ENCODE peak calls at places on chromosomes 3 and 15, in six cellular contexts. One of them, this sample, is unnamed.
A peak's percentile ranks its signal among the peaks of the same experiment; 100 is the strongest.

GRCh38 chr3:136135039-136135802 is 60.9 kb downstream of the MSL2 start:
- DNase-seq in mammary epithelial cell: no peak
- DNase-seq in tibial artery: no peak
- DNase-seq in left lung: no peak
- DNase-seq in transverse colon: no peak
- DNase-seq in heart left ventricle: no peak
- DNase-seq in this sample: no peak

GRCh38 chr3:146715176-146715575 is 110.0 kb upstream of the PLSCR5 start:
- DNase-seq in left lung: no peak
- DNase-seq in tibial artery: no peak
- DNase-seq in heart left ventricle: no peak
- DNase-seq in mammary epithelial cell: peak; percentile 18
- DNase-seq in transverse colon: no peak
- DNase-seq in this sample: no peak

GRCh38 chr15:29233566-29233965 is 36.1 kb downstream of the NSMCE3 start:
- DNase-seq in transverse colon: no peak
- DNase-seq in left lung: no peak
- DNase-seq in mammary epithelial cell: peak; percentile 82
- DNase-seq in heart left ventricle: no peak
- DNase-seq in tibial artery: no peak
- DNase-seq in this sample: no peak

GRCh38 chr15:34760909-34761308 is 6.1 kb upstream of the GJD2 start:
- DNase-seq in left lung: no peak
- DNase-seq in mammary epithelial cell: no peak
- DNase-seq in heart left ventricle: no peak
- DNase-seq in tibial artery: no peak
- DNase-seq in transverse colon: no peak
- DNase-seq in this sample: no peak

GRCh38 chr3:28476194-28476593 is 127.6 kb upstream of the AZI2 start:
- DNase-seq in tibial artery: no peak
- DNase-seq in transverse colon: no peak
- DNase-seq in left lung: no peak
- DNase-seq in mammary epithelial cell: peak; percentile 9
- DNase-seq in heart left ventricle: no peak
- DNase-seq in this sample: no peak

GRCh38 chr3:117063910-117064309 is 354.3 kb downstream of the TUSC7 start:
- DNase-seq in tibial artery: no peak
- DNase-seq in transverse colon: no peak
- DNase-seq in left lung: no peak
- DNase-seq in heart left ventricle: no peak
- DNase-seq in mammary epithelial cell: no peak
- DNase-seq in this sample: no peak

GRCh38 chr3:64518950-64519349 is 168.8 kb downstream of the ADAMTS9 start:
- DNase-seq in transverse colon: no peak
- DNase-seq in left lung: no peak
- DNase-seq in heart left ventricle: no peak
- DNase-seq in mammary epithelial cell: peak; percentile 53
- DNase-seq in tibial artery: no peak
- DNase-seq in this sample: no peak

GRCh38 chr3:10228248-10228950 is 19.9 kb upstream of the TATDN2 start:
- DNase-seq in transverse colon: no peak
- DNase-seq in left lung: no peak
- DNase-seq in mammary epithelial cell: peak; percentile 79
- DNase-seq in heart left ventricle: no peak
- DNase-seq in tibial artery: no peak
- DNase-seq in this sample: no peak

GRCh38 chr3:100880072-100880471 is 113.1 kb downstream of the ABI3BP start:
- DNase-seq in mammary epithelial cell: no peak
- DNase-seq in left lung: no peak
- DNase-seq in heart left ventricle: no peak
- DNase-seq in transverse colon: no peak
- DNase-seq in tibial artery: peak; percentile 66
- DNase-seq in this sample: peak; percentile 31

GRCh38 chr15:41810651-41811431 is 17.1 kb upstream of the JMJD7 start:
- DNase-seq in tibial artery: no peak
- DNase-seq in mammary epithelial cell: no peak
- DNase-seq in left lung: no peak
- DNase-seq in transverse colon: no peak
- DNase-seq in heart left ventricle: no peak
- DNase-seq in this sample: no peak

GRCh38 chr3:45870099-45870498 is 16.2 kb upstream of the CCR9 start:
- DNase-seq in tibial artery: no peak
- DNase-seq in mammary epithelial cell: no peak
- DNase-seq in heart left ventricle: no peak
- DNase-seq in transverse colon: peak; percentile 45
- DNase-seq in left lung: no peak
- DNase-seq in this sample: no peak

GRCh38 chr3:38561746-38562466 is 65.8 kb downstream of the EXOG start:
- DNase-seq in tibial artery: peak; percentile 45
- DNase-seq in mammary epithelial cell: no peak
- DNase-seq in left lung: no peak
- DNase-seq in transverse colon: no peak
- DNase-seq in heart left ventricle: no peak
- DNase-seq in this sample: no peak

GRCh38 chr3:59981377-59981776 is 931.6 kb upstream of the CFAP20DC start:
- DNase-seq in tibial artery: no peak
- DNase-seq in transverse colon: no peak
- DNase-seq in heart left ventricle: no peak
- DNase-seq in left lung: no peak
- DNase-seq in mammary epithelial cell: no peak
- DNase-seq in this sample: no peak

GRCh38 chr3:15591235-15591634 is 10.1 kb downstream of the HACL1 start:
- DNase-seq in tibial artery: no peak
- DNase-seq in left lung: no peak
- DNase-seq in mammary epithelial cell: no peak
- DNase-seq in heart left ventricle: no peak
- DNase-seq in transverse colon: no peak
- DNase-seq in this sample: no peak

GRCh38 chr3:4906107-4906621 is 73.1 kb upstream of the BHLHE40 start:
- DNase-seq in transverse colon: no peak
- DNase-seq in mammary epithelial cell: peak; percentile 98
- DNase-seq in heart left ventricle: no peak
- DNase-seq in tibial artery: no peak
- DNase-seq in left lung: no peak
- DNase-seq in this sample: no peak

GRCh38 chr3:128914966-128915645 is 35.7 kb downstream of the ACAD9 start:
- DNase-seq in heart left ventricle: no peak
- DNase-seq in transverse colon: no peak
- DNase-seq in left lung: no peak
- DNase-seq in mammary epithelial cell: no peak
- DNase-seq in tibial artery: peak; percentile 53
- DNase-seq in this sample: no peak

GRCh38 chr15:78914027-78914764 is 30.6 kb downstream of the CTSH start:
- DNase-seq in transverse colon: no peak
- DNase-seq in mammary epithelial cell: peak; percentile 25
- DNase-seq in tibial artery: peak; percentile 92
- DNase-seq in heart left ventricle: no peak
- DNase-seq in left lung: no peak
- DNase-seq in this sample: no peak

GRCh38 chr3:32239638-32240550 is 1.4 kb downstream of the CMTM8 start:
- DNase-seq in tibial artery: no peak
- DNase-seq in mammary epithelial cell: no peak
- DNase-seq in left lung: no peak
- DNase-seq in heart left ventricle: no peak
- DNase-seq in transverse colon: peak; percentile 18
- DNase-seq in this sample: peak; percentile 33

GRCh38 chr3:173911446-173911845 is 513.9 kb downstream of the NLGN1 start:
- DNase-seq in mammary epithelial cell: no peak
- DNase-seq in transverse colon: no peak
- DNase-seq in heart left ventricle: no peak
- DNase-seq in tibial artery: no peak
- DNase-seq in left lung: no peak
- DNase-seq in this sample: no peak

GRCh38 chr3:144462337-144462736 is 490.7 kb downstream of the DIPK2A start:
- DNase-seq in mammary epithelial cell: no peak
- DNase-seq in heart left ventricle: no peak
- DNase-seq in left lung: no peak
- DNase-seq in transverse colon: no peak
- DNase-seq in tibial artery: no peak
- DNase-seq in this sample: no peak

GRCh38 chr3:172536505-172536904 is 13.3 kb upstream of the TNFSF10 start:
- DNase-seq in mammary epithelial cell: no peak
- DNase-seq in transverse colon: no peak
- DNase-seq in tibial artery: no peak
- DNase-seq in heart left ventricle: no peak
- DNase-seq in left lung: no peak
- DNase-seq in this sample: no peak

GRCh38 chr3:37642959-37643598 is 218.6 kb upstream of the CTDSPL start:
- DNase-seq in transverse colon: no peak
- DNase-seq in tibial artery: no peak
- DNase-seq in left lung: no peak
- DNase-seq in mammary epithelial cell: no peak
- DNase-seq in heart left ventricle: no peak
- DNase-seq in this sample: no peak

GRCh38 chr15:55799287-55800212 is 56.6 kb upstream of the PRTG start:
- DNase-seq in heart left ventricle: no peak
- DNase-seq in tibial artery: no peak
- DNase-seq in mammary epithelial cell: no peak
- DNase-seq in left lung: no peak
- DNase-seq in transverse colon: peak; percentile 8
- DNase-seq in this sample: peak; percentile 17

GRCh38 chr3:31775383-31775782 is 205.7 kb downstream of the OSBPL10 start:
- DNase-seq in mammary epithelial cell: no peak
- DNase-seq in heart left ventricle: no peak
- DNase-seq in tibial artery: no peak
- DNase-seq in transverse colon: no peak
- DNase-seq in left lung: no peak
- DNase-seq in this sample: no peak

GRCh38 chr15:50627351-50628055 is 59.1 kb downstream of the TRPM7 start:
- DNase-seq in left lung: no peak
- DNase-seq in tibial artery: no peak
- DNase-seq in transverse colon: no peak
- DNase-seq in heart left ventricle: no peak
- DNase-seq in mammary epithelial cell: no peak
- DNase-seq in this sample: no peak

GRCh38 chr3:24299236-24299635 is 195.4 kb downstream of the THRB start:
- DNase-seq in tibial artery: no peak
- DNase-seq in transverse colon: no peak
- DNase-seq in heart left ventricle: no peak
- DNase-seq in mammary epithelial cell: peak; percentile 48
- DNase-seq in left lung: no peak
- DNase-seq in this sample: no peak

DNA sequence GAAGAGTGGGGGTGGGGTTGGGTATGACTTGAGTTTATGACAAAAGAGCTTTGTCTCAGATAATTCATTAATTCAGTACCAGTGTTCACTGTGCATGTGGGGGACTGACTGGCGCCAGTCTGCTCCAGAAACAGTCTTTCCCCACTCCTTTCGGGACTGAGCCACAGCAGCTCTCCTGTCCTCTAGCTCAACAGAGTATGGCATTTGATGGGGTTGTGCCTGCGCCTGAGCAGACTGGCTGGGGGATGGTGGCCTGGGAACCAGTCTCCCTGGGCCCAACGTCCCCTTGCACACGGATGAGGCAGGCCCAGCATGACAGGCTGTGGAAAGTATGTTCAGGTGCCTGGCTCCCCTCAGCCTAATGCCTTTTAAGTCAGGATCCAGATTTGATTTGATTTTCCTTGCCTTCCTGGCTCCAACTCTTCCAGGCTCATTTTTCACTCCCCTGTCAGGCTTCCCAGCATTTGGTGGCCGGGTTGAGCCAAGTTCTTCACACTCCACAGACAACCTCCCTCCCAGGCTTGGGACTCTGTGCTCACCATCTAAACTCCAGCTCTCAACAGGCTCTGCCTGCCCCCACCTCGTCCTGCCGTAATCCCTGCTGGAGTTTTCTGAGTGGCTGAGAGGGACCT is 105.0 kb downstream of the MYLK start:
- DNase-seq in heart left ventricle: no peak
- DNase-seq in transverse colon: no peak
- DNase-seq in left lung: no peak
- DNase-seq in mammary epithelial cell: no peak
- DNase-seq in tibial artery: peak; percentile 77
- DNase-seq in this sample: no peak
- H3K4me1 ChIP-seq in heart left ventricle: no peaks in the 10 kb centered on the region
- H3K4me1 ChIP-seq in transverse colon: peaks cover 26% of the 10 kb centered on the region
- H3K4me1 ChIP-seq in left lung: peaks cover 3% of the 10 kb centered on the region
- H3K4me1 ChIP-seq in mammary epithelial cell: peaks cover 1% of the 10 kb centered on the region
- H3K4me1 ChIP-seq in tibial artery: peaks cover 38% of the 10 kb centered on the region
- H3K4me1 ChIP-seq in this sample: peaks cover 6% of the 10 kb centered on the region

GRCh38 chr3:61559108-61559731 is 2.2 kb upstream of the PTPRG start:
- DNase-seq in mammary epithelial cell: no peak
- DNase-seq in transverse colon: no peak
- DNase-seq in tibial artery: no peak
- DNase-seq in heart left ventricle: no peak
- DNase-seq in left lung: no peak
- DNase-seq in this sample: no peak
- TF ChIP-seq CTCF in mammary epithelial cell: no peak
- TF ChIP-seq CTCF in transverse colon: no peak
- TF ChIP-seq CTCF in tibial artery: peak; percentile 18
- TF ChIP-seq CTCF in heart left ventricle: no peak
- TF ChIP-seq CTCF in left lung: no peak
- TF ChIP-seq CTCF in this sample: peak; percentile 35

GRCh38 chr3:108223928-108224327 is 1.7 kb upstream of the IFT57 start:
- DNase-seq in left lung: no peak
- DNase-seq in tibial artery: no peak
- DNase-seq in mammary epithelial cell: no peak
- DNase-seq in heart left ventricle: no peak
- DNase-seq in transverse colon: no peak
- DNase-seq in this sample: no peak

GRCh38 chr3:108221911-108222812 is at the start of gene IFT57:
- DNase-seq in left lung: peak; percentile 97
- DNase-seq in mammary epithelial cell: peak; percentile 97
- DNase-seq in heart left ventricle: peak; percentile 96
- DNase-seq in transverse colon: peak; percentile 98
- DNase-seq in tibial artery: peak; percentile 99
- DNase-seq in this sample: peak; percentile 99

GRCh38 chr3:108222813-108223307 is 636 bp upstream of the IFT57 start:
- DNase-seq in left lung: no peak
- DNase-seq in heart left ventricle: no peak
- DNase-seq in tibial artery: no peak
- DNase-seq in transverse colon: no peak
- DNase-seq in mammary epithelial cell: no peak
- DNase-seq in this sample: no peak

GRCh38 chr3:108225221-108225620 is 3.0 kb upstream of the IFT57 start:
- DNase-seq in tibial artery: no peak
- DNase-seq in left lung: no peak
- DNase-seq in mammary epithelial cell: no peak
- DNase-seq in transverse colon: no peak
- DNase-seq in heart left ventricle: no peak
- DNase-seq in this sample: no peak

GRCh38 chr3:108227131-108227530 is 4.9 kb upstream of the IFT57 start:
- DNase-seq in heart left ventricle: no peak
- DNase-seq in transverse colon: no peak
- DNase-seq in tibial artery: no peak
- DNase-seq in left lung: no peak
- DNase-seq in mammary epithelial cell: no peak
- DNase-seq in this sample: no peak
- H3K4me1 ChIP-seq in heart left ventricle: peaks cover 4% of the 10 kb centered on the region
- H3K4me1 ChIP-seq in transverse colon: peaks cover 6% of the 10 kb centered on the region
- H3K4me1 ChIP-seq in tibial artery: peaks cover 4% of the 10 kb centered on the region
- H3K4me1 ChIP-seq in left lung: peaks cover 10% of the 10 kb centered on the region
- H3K4me1 ChIP-seq in mammary epithelial cell: peaks cover 13% of the 10 kb centered on the region
- H3K4me1 ChIP-seq in this sample: peaks cover 10% of the 10 kb centered on the region

GRCh38 chr3:131239250-131239649 is 142.3 kb upstream of the NUDT16 start:
- DNase-seq in transverse colon: no peak
- DNase-seq in heart left ventricle: no peak
- DNase-seq in tibial artery: no peak
- DNase-seq in mammary epithelial cell: no peak
- DNase-seq in left lung: no peak
- DNase-seq in this sample: no peak

GRCh38 chr3:131238496-131238895 is 143.1 kb upstream of the NUDT16 start:
- DNase-seq in tibial artery: no peak
- DNase-seq in left lung: no peak
- DNase-seq in heart left ventricle: no peak
- DNase-seq in mammary epithelial cell: no peak
- DNase-seq in transverse colon: no peak
- DNase-seq in this sample: no peak

GRCh38 chr3:131242201-131242600 is 139.4 kb upstream of the NUDT16 start:
- DNase-seq in tibial artery: no peak
- DNase-seq in left lung: no peak
- DNase-seq in heart left ventricle: no peak
- DNase-seq in mammary epithelial cell: no peak
- DNase-seq in transverse colon: no peak
- DNase-seq in this sample: no peak
- TF ChIP-seq CTCF in tibial artery: no peak
- TF ChIP-seq CTCF in left lung: no peak
- TF ChIP-seq CTCF in heart left ventricle: no peak
- TF ChIP-seq CTCF in mammary epithelial cell: peak; percentile 22
- TF ChIP-seq CTCF in transverse colon: no peak
- TF ChIP-seq CTCF in this sample: peak; percentile 31

This sample was measured in heart right ventricle.